ENCODE peak calls at places on chromosomes 13 and 19, in five cellular contexts. One of them, this sample, is unnamed.

GRCh38 chr19:4093643-4094175 is 27.0 kb upstream of the ZBTB7A start:
- DNase-seq in CD8-positive, alpha-beta T cell: no peak
- DNase-seq in fibroblast of lung: no peak
- DNase-seq in heart left ventricle: no peak
- DNase-seq in right cardiac atrium: no peak
- DNase-seq in this sample: no peak

GRCh38 chr13:25963681-25964080 is 88.1 kb downstream of the SHISA2 start:
- DNase-seq in right cardiac atrium: no peak
- DNase-seq in CD8-positive, alpha-beta T cell: no peak
- DNase-seq in heart left ventricle: no peak
- DNase-seq in fibroblast of lung: peak; percentile 17
- DNase-seq in this sample: no peak

GRCh38 chr19:3061214-3062161 is 807 bp downstream of the TLE5 start:
- DNase-seq in heart left ventricle: peak; percentile 85
- DNase-seq in right cardiac atrium: peak; percentile 73
- DNase-seq in fibroblast of lung: peak; percentile 53
- DNase-seq in CD8-positive, alpha-beta T cell: peak; percentile 81
- DNase-seq in this sample: peak; percentile 67

GRCh38 chr19:47494211-47494547 is 10.2 kb upstream of the KPTN start:
- DNase-seq in right cardiac atrium: no peak
- DNase-seq in heart left ventricle: peak; percentile 13
- DNase-seq in CD8-positive, alpha-beta T cell: no peak
- DNase-seq in fibroblast of lung: no peak
- DNase-seq in this sample: peak; percentile 4

GRCh38 chr19:28293685-28294084 is 919.3 kb downstream of the UQCRFS1 start:
- DNase-seq in CD8-positive, alpha-beta T cell: no peak
- DNase-seq in fibroblast of lung: no peak
- DNase-seq in heart left ventricle: no peak
- DNase-seq in right cardiac atrium: no peak
- DNase-seq in this sample: no peak

GRCh38 chr13:112146073-112146360 is 79.1 kb downstream of the SOX1 start:
- DNase-seq in right cardiac atrium: no peak
- DNase-seq in heart left ventricle: no peak
- DNase-seq in fibroblast of lung: no peak
- DNase-seq in CD8-positive, alpha-beta T cell: no peak
- DNase-seq in this sample: no peak

GRCh38 chr13:113859311-113860050 is 4.4 kb downstream of the GAS6 start:
- DNase-seq in right cardiac atrium: no peak
- DNase-seq in heart left ventricle: no peak
- DNase-seq in CD8-positive, alpha-beta T cell: no peak
- DNase-seq in fibroblast of lung: no peak
- DNase-seq in this sample: no peak

GRCh38 chr19:51708811-51709210 is 15.0 kb downstream of the HAS1 start:
- DNase-seq in heart left ventricle: no peak
- DNase-seq in fibroblast of lung: no peak
- DNase-seq in CD8-positive, alpha-beta T cell: no peak
- DNase-seq in right cardiac atrium: no peak
- DNase-seq in this sample: no peak

GRCh38 chr19:34669305-34669704 is 7.7 kb downstream of the SCGB2B2 start:
- DNase-seq in fibroblast of lung: no peak
- DNase-seq in heart left ventricle: no peak
- DNase-seq in right cardiac atrium: no peak
- DNase-seq in CD8-positive, alpha-beta T cell: no peak
- DNase-seq in this sample: no peak

GRCh38 chr13:43564941-43565340 is 221.8 kb downstream of the ENOX1 start:
- DNase-seq in CD8-positive, alpha-beta T cell: no peak
- DNase-seq in right cardiac atrium: no peak
- DNase-seq in heart left ventricle: no peak
- DNase-seq in fibroblast of lung: no peak
- DNase-seq in this sample: no peak

GRCh38 chr19:29610213-29610573 is 4.1 kb downstream of the POP4 start:
- DNase-seq in heart left ventricle: no peak
- DNase-seq in CD8-positive, alpha-beta T cell: no peak
- DNase-seq in fibroblast of lung: no peak
- DNase-seq in right cardiac atrium: no peak
- DNase-seq in this sample: no peak

GRCh38 chr13:93655132-93655531 is 428.5 kb downstream of the GPC6 start:
- DNase-seq in heart left ventricle: no peak
- DNase-seq in CD8-positive, alpha-beta T cell: no peak
- DNase-seq in right cardiac atrium: no peak
- DNase-seq in fibroblast of lung: no peak
- DNase-seq in this sample: no peak

GRCh38 chr13:111967572-111968201 is 99.3 kb upstream of the SOX1 start:
- DNase-seq in heart left ventricle: no peak
- DNase-seq in fibroblast of lung: no peak
- DNase-seq in CD8-positive, alpha-beta T cell: no peak
- DNase-seq in right cardiac atrium: no peak
- DNase-seq in this sample: no peak

GRCh38 chr19:36488816-36489138 is 584 bp downstream of the ZNF566 start:
- DNase-seq in right cardiac atrium: no peak
- DNase-seq in fibroblast of lung: peak; percentile 18
- DNase-seq in CD8-positive, alpha-beta T cell: peak; percentile 43
- DNase-seq in heart left ventricle: no peak
- DNase-seq in this sample: peak; percentile 15

GRCh38 chr13:75310005-75310580 is 171.9 kb downstream of the TBC1D4 start:
- DNase-seq in heart left ventricle: no peak
- DNase-seq in right cardiac atrium: no peak
- DNase-seq in fibroblast of lung: no peak
- DNase-seq in CD8-positive, alpha-beta T cell: no peak
- DNase-seq in this sample: no peak

GRCh38 chr13:75305057-75305456 is 176.9 kb downstream of the TBC1D4 start:
- DNase-seq in heart left ventricle: no peak
- DNase-seq in CD8-positive, alpha-beta T cell: no peak
- DNase-seq in fibroblast of lung: no peak
- DNase-seq in right cardiac atrium: peak; percentile 46
- DNase-seq in this sample: no peak

GRCh38 chr13:75307370-75307984 is 174.5 kb downstream of the TBC1D4 start:
- DNase-seq in heart left ventricle: no peak
- DNase-seq in right cardiac atrium: no peak
- DNase-seq in fibroblast of lung: no peak
- DNase-seq in CD8-positive, alpha-beta T cell: no peak
- DNase-seq in this sample: no peak

GRCh38 chr13:75312884-75313520 is 169.0 kb downstream of the TBC1D4 start:
- DNase-seq in right cardiac atrium: no peak
- DNase-seq in heart left ventricle: no peak
- DNase-seq in fibroblast of lung: no peak
- DNase-seq in CD8-positive, alpha-beta T cell: no peak
- DNase-seq in this sample: no peak

DNA sequence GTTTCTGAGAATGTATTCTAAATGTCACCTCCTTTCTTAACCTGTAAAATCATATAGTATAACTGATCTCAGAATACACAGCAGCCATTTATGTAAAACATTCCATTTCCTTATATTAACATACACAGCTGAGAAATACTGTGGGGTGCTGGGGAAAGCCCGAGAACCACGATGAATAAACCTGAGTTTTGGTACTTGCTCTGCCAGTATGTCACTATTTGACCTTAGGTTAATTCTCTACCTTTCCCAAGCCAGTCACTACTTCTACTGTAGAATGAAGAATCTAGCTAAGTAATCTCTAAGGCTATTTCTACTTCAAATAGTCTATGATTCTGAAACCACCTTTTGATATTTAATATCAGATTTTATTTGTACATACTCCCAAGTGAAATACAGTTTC is 173.7 kb downstream of the TBC1D4 start:
- DNase-seq in heart left ventricle: no peak
- DNase-seq in fibroblast of lung: no peak
- DNase-seq in right cardiac atrium: no peak
- DNase-seq in CD8-positive, alpha-beta T cell: no peak
- DNase-seq in this sample: no peak
- H3K27me3 ChIP-seq in heart left ventricle: no peaks in the 10 kb centered on the region
- H3K27me3 ChIP-seq in fibroblast of lung: no peaks in the 10 kb centered on the region
- H3K27me3 ChIP-seq in right cardiac atrium: no peaks in the 10 kb centered on the region
- H3K27me3 ChIP-seq in CD8-positive, alpha-beta T cell: no peaks in the 10 kb centered on the region
- H3K27me3 ChIP-seq in this sample: no peaks in the 10 kb centered on the region

GRCh38 chr19:17720487-17720839 is 1.2 kb downstream of the MAP1S start:
- DNase-seq in CD8-positive, alpha-beta T cell: no peak
- DNase-seq in heart left ventricle: no peak
- DNase-seq in right cardiac atrium: no peak
- DNase-seq in fibroblast of lung: no peak
- DNase-seq in this sample: no peak
- H3K4me3 ChIP-seq in CD8-positive, alpha-beta T cell: peak overlapping the region; percentile 81
- H3K4me3 ChIP-seq in heart left ventricle: peak overlapping the region; percentile 99
- H3K4me3 ChIP-seq in right cardiac atrium: peak overlapping the region; percentile 96
- H3K4me3 ChIP-seq in fibroblast of lung: peak overlapping the region; percentile 60
- H3K4me3 ChIP-seq in this sample: peak overlapping the region; percentile 96

DNA sequence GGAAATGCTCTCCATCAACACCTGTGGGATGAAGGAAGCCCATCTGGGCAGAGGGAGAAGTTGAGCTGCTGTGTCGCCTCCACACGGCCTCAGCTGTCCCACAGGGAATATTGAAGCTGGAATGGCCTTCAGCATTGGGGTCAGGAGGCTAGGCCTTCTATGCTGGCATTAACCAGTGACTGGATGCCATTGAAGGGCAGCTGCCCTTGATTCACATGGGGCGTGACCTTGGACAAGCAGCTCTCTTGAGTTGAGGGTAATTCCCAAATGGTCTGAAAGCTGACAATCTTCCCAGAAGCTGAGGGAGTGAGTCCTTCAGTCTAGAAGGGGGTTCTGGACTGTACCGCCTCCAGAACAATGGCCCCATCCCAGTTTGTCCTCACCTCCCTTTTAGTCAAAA is 6.7 kb downstream of the BCL3 start:
- DNase-seq in right cardiac atrium: peak; percentile 45
- DNase-seq in fibroblast of lung: no peak
- DNase-seq in CD8-positive, alpha-beta T cell: no peak
- DNase-seq in heart left ventricle: no peak
- DNase-seq in this sample: no peak
- H3K4me1 ChIP-seq in right cardiac atrium: peaks cover 29% of the 10 kb centered on the region
- H3K4me1 ChIP-seq in fibroblast of lung: peaks cover 63% of the 10 kb centered on the region
- H3K4me1 ChIP-seq in CD8-positive, alpha-beta T cell: peaks cover 63% of the 10 kb centered on the region
- H3K4me1 ChIP-seq in heart left ventricle: peaks cover 55% of the 10 kb centered on the region
- H3K4me1 ChIP-seq in this sample: peaks cover 60% of the 10 kb centered on the region

GRCh38 chr19:1765182-1765903 is 12.0 kb downstream of the ONECUT3 start:
- DNase-seq in right cardiac atrium: no peak
- DNase-seq in CD8-positive, alpha-beta T cell: no peak
- DNase-seq in heart left ventricle: no peak
- DNase-seq in fibroblast of lung: no peak
- DNase-seq in this sample: no peak
- H3K27me3 ChIP-seq in right cardiac atrium: no peaks in the 10 kb centered on the region
- H3K27me3 ChIP-seq in CD8-positive, alpha-beta T cell: peaks cover 17% of the 10 kb centered on the region
- H3K27me3 ChIP-seq in heart left ventricle: peaks cover 84% of the 10 kb centered on the region
- H3K27me3 ChIP-seq in fibroblast of lung: peaks cover 61% of the 10 kb centered on the region
- H3K27me3 ChIP-seq in this sample: peaks cover 37% of the 10 kb centered on the region

GRCh38 chr19:49340069-49340864 is 5.1 kb downstream of the CD37 start:
- DNase-seq in CD8-positive, alpha-beta T cell: no peak
- DNase-seq in fibroblast of lung: peak; percentile 11
- DNase-seq in right cardiac atrium: peak; percentile 66
- DNase-seq in heart left ventricle: peak; percentile 85
- DNase-seq in this sample: peak; percentile 59

GRCh38 chr19:49338023-49338677 is 2.9 kb downstream of the CD37 start:
- DNase-seq in heart left ventricle: no peak
- DNase-seq in CD8-positive, alpha-beta T cell: no peak
- DNase-seq in right cardiac atrium: no peak
- DNase-seq in fibroblast of lung: no peak
- DNase-seq in this sample: no peak

GRCh38 chr19:49340865-49341718 is 5.9 kb downstream of the CD37 start:
- DNase-seq in fibroblast of lung: no peak
- DNase-seq in CD8-positive, alpha-beta T cell: no peak
- DNase-seq in heart left ventricle: no peak
- DNase-seq in right cardiac atrium: no peak
- DNase-seq in this sample: no peak

GRCh38 chr19:49338691-49339363 is 3.6 kb downstream of the CD37 start:
- DNase-seq in right cardiac atrium: peak; percentile 81
- DNase-seq in fibroblast of lung: peak; percentile 19
- DNase-seq in heart left ventricle: peak; percentile 73
- DNase-seq in CD8-positive, alpha-beta T cell: no peak
- DNase-seq in this sample: peak; percentile 72

GRCh38 chr19:49339364-49340068 is 4.3 kb downstream of the CD37 start:
- DNase-seq in CD8-positive, alpha-beta T cell: no peak
- DNase-seq in right cardiac atrium: peak; percentile 91
- DNase-seq in fibroblast of lung: peak; percentile 87
- DNase-seq in heart left ventricle: peak; percentile 90
- DNase-seq in this sample: peak; percentile 83
- H3K4me3 ChIP-seq in CD8-positive, alpha-beta T cell: no peak overlapping the region
- H3K4me3 ChIP-seq in right cardiac atrium: peak overlapping the region; percentile 29
- H3K4me3 ChIP-seq in fibroblast of lung: no peak overlapping the region
- H3K4me3 ChIP-seq in heart left ventricle: peak overlapping the region; percentile 55
- H3K4me3 ChIP-seq in this sample: peak overlapping the region; percentile 63

DNA sequence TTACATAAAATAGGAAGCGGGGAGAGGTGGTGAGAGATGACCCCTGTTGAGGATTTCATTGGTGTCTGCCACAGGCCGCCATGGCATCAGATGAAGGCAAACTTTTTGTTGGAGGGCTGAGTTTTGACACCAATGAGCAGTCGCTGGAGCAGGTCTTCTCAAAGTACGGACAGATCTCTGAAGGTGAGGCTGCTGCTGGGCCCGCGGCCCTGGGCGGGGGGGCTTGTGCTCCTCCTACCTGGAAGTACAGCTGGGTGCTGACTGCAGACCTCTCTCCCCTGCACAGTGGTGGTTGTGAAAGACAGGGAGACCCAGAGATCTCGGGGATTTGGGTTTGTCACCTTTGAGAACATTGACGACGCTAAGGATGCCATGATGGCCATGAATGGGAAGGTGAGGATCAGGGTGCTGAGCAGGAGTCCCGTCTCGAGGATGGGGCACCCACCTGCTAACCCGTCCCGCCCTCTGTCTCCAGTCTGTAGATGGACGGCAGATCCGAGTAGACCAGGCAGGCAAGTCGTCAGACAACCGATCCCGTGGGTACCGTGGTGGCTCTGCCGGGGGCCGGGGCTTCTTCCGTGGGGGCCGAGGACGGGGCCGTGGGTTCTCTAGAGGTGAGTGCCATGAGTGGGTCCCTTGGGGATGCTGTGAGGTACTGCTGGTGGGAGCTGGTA is 1.9 kb downstream of the CIRBP start:
- DNase-seq in CD8-positive, alpha-beta T cell: no peak
- DNase-seq in right cardiac atrium: no peak
- DNase-seq in fibroblast of lung: no peak
- DNase-seq in heart left ventricle: no peak
- DNase-seq in this sample: no peak
- H3K4me1 ChIP-seq in CD8-positive, alpha-beta T cell: peaks cover 81% of the 10 kb centered on the region
- H3K4me1 ChIP-seq in right cardiac atrium: peaks cover 16% of the 10 kb centered on the region
- H3K4me1 ChIP-seq in fibroblast of lung: peaks cover 43% of the 10 kb centered on the region
- H3K4me1 ChIP-seq in heart left ventricle: peaks cover 79% of the 10 kb centered on the region
- H3K4me1 ChIP-seq in this sample: peaks cover 75% of the 10 kb centered on the region